ENCODE peak calls at places on chromosomes 1 and 21, in six cellular contexts. S is cardiac muscle cell, T is foreskin fibroblast, A is AG08396, J is HEK293T, C is NCI-H510A. O is an unnamed sample.

GRCh38 chr1:43349594-43350306 is 9.0 kb upstream of the CDC20 start:
- DNase-seq in S (peak), T (peak), A (peak), J (no peak), C (peak), O (peak)

GRCh38 chr1:94020764-94021579 is 100.0 kb downstream of the ABCA4 start:
- DNase-seq in S (peak), T (peak), A (peak), J (no peak), C (peak), O (peak)

GRCh38 chr1:47479664-47480063 is 41.8 kb downstream of the FOXD2 start:
- DNase-seq in S (no peak), T (no peak), A (no peak), J (no peak), C (no peak), O (no peak)

GRCh38 chr1:230383425-230383824 is 42.7 kb downstream of the PGBD5 start:
- DNase-seq in S (no peak), T (no peak), A (no peak), J (no peak), C (no peak), O (no peak)

GRCh38 chr1:42748461-42749410 is 8.7 kb upstream of the CLDN19 start:
- DNase-seq in S (no peak), T (no peak), A (no peak), J (no peak), C (no peak), O (no peak)

GRCh38 chr1:77085109-77085508 is 134.1 kb downstream of the PIGK start:
- DNase-seq in S (no peak), T (no peak), A (no peak), J (no peak), C (no peak), O (no peak)

GRCh38 chr1:32068891-32069590 is 3.7 kb upstream of the TMEM39B start:
- DNase-seq in S (peak), T (peak), A (no peak), J (no peak), C (no peak), O (peak)

GRCh38 chr1:154767315-154768240 is 102.5 kb downstream of the KCNN3 start:
- DNase-seq in S (peak), T (no peak), A (peak), J (no peak), C (no peak), O (no peak)

GRCh38 chr1:116289219-116289618 is 83.8 kb upstream of the ATP1A1 start:
- DNase-seq in S (peak), T (peak), A (no peak), J (no peak), C (no peak), O (peak)

GRCh38 chr1:7149080-7149838 is 364.0 kb downstream of the CAMTA1 start:
- DNase-seq in S (peak), T (no peak), A (peak), J (no peak), C (peak), O (peak)

GRCh38 chr1:205456868-205457724 is 1.3 kb upstream of the BLACAT1 start:
- DNase-seq in S (no peak), T (no peak), A (no peak), J (peak), C (peak), O (no peak)

GRCh38 chr1:47809301-47810084 is 187.7 kb downstream of the TRABD2B start:
- DNase-seq in S (no peak), T (no peak), A (no peak), J (no peak), C (peak), O (peak)

GRCh38 chr1:104402178-104402577 is 652.5 kb downstream of the AMY1C start:
- DNase-seq in S (no peak), T (no peak), A (no peak), J (no peak), C (no peak), O (no peak)

GRCh38 chr1:29559055-29559454 is 322.7 kb downstream of the PTPRU start:
- DNase-seq in S (no peak), T (no peak), A (no peak), J (no peak), C (no peak), O (no peak)

GRCh38 chr1:160094291-160094625 is 4.2 kb downstream of the IGSF8 start:
- DNase-seq in S (no peak), T (no peak), A (no peak), J (no peak), C (no peak), O (no peak)

GRCh38 chr1:22709891-22710687 is 550 bp upstream of the EPHB2 start:
- DNase-seq in S (peak), T (peak), A (peak), J (peak), C (no peak), O (peak)

GRCh38 chr1:210584439-210585113 is 255.9 kb downstream of the HHAT start:
- DNase-seq in S (peak), T (peak), A (peak), J (peak), C (peak), O (peak)

GRCh38 chr1:238628130-238628529 is 737.4 kb upstream of the ZP4 start:
- DNase-seq in S (no peak), T (no peak), A (no peak), J (no peak), C (no peak), O (peak)

GRCh38 chr1:213570487-213570886 is 417.3 kb upstream of the PROX1 start:
- DNase-seq in S (no peak), T (no peak), A (no peak), J (no peak), C (no peak), O (peak)

GRCh38 chr1:245599413-245600174 is 444.8 kb downstream of the KIF26B start:
- DNase-seq in S (peak), T (peak), A (peak), J (no peak), C (no peak), O (peak)

GRCh38 chr1:88029142-88029541 is 654.9 kb upstream of the PKN2 start:
- DNase-seq in S (peak), T (no peak), A (no peak), J (no peak), C (no peak), O (peak)

GRCh38 chr1:1032428-1032827 is 12.5 kb downstream of the AGRN start:
- DNase-seq in S (no peak), T (no peak), A (no peak), J (no peak), C (peak), O (no peak)

GRCh38 chr1:173048629-173049326 is 2.0 kb downstream of the TNFSF18 start:
- DNase-seq in S (peak), T (peak), A (peak), J (no peak), C (no peak), O (peak)

GRCh38 chr1:230643887-230644286 is 1.6 kb downstream of the COG2 start:
- DNase-seq in S (peak), T (no peak), A (peak), J (no peak), C (no peak), O (peak)

GRCh38 chr1:15180189-15180588 is 26.6 kb downstream of the TMEM51 start:
- DNase-seq in S (no peak), T (no peak), A (no peak), J (no peak), C (no peak), O (no peak)

GRCh38 chr1:28915036-28915895 is 897 bp downstream of the EPB41 start:
- DNase-seq in S (peak), T (peak), A (peak), J (peak), C (peak), O (peak)

GRCh38 chr21:46153259-46154154 is 1.9 kb downstream of the FTCD start:
- DNase-seq in S (peak), T (peak), A (peak), J (peak), C (no peak), O (no peak)

GRCh38 chr21:41604583-41605041 is 96.7 kb upstream of the TMPRSS2 start:
- DNase-seq in S (no peak), T (no peak), A (no peak), J (no peak), C (no peak), O (no peak)

GRCh38 chr1:154158307-154159125 is 3.6 kb upstream of the NUP210L start:
- DNase-seq in S (no peak), T (no peak), A (no peak), J (no peak), C (no peak), O (no peak)